ENCODE peak calls at places on chromosomes 5 and 9, in eight cellular contexts. B is AG20443, Z is fibroblast of the aortic adventitia, S is stomach, O is GM04503, M is SJSA1, W is EL, V is BJ. Y is an unnamed sample.
A peak's percentile ranks its signal among the peaks of the same experiment; 100 is the strongest.

GRCh38 chr5:170270670-170271069 is 26.9 kb downstream of the LCP2 start:
- DNase-seq in M (no peak), B (no peak), W (no peak), O (no peak), V (no peak), Z (no peak), S (no peak), Y (no peak)

GRCh38 chr5:56172225-56172624 is 60.9 kb downstream of the ANKRD55 start:
- DNase-seq in Z (peak; percentile 96), M (no peak), O (peak; percentile 50), V (no peak), W (no peak), S (no peak), B (peak; percentile 44), Y (no peak)

GRCh38 chr9:70112981-70113380 is 69.3 kb downstream of the MAMDC2 start:
- DNase-seq in W (peak; percentile 32), V (no peak), B (no peak), S (no peak), O (no peak), Z (no peak), M (no peak), Y (no peak)

GRCh38 chr5:33336911-33337620 is 103.7 kb upstream of the TARS1 start:
- DNase-seq in B (no peak), S (no peak), W (no peak), O (no peak), Z (peak; percentile 86), M (no peak), V (no peak), Y (no peak)

GRCh38 chr9:89422151-89422918 is 75.6 kb downstream of the SEMA4D start:
- DNase-seq in V (no peak), B (peak; percentile 67), O (peak; percentile 36), Z (no peak), S (no peak), M (no peak), W (peak; percentile 66), Y (no peak)

GRCh38 chr5:92527311-92528078 is 1053.5 kb downstream of the NR2F1-AS1 start:
- DNase-seq in Z (no peak), M (no peak), W (peak; percentile 62), S (no peak), V (peak; percentile 41), B (peak; percentile 41), O (peak; percentile 54), Y (no peak)

GRCh38 chr9:133945977-133946753 is 46.0 kb downstream of the VAV2 start:
- DNase-seq in M (no peak), W (no peak), B (no peak), S (no peak), Z (no peak), O (no peak), V (no peak), Y (no peak)

GRCh38 chr5:131163315-131164119 is 1.5 kb downstream of the HINT1 start:
- DNase-seq in V (no peak), B (no peak), O (no peak), M (no peak), Z (peak; percentile 56), S (no peak), W (peak; percentile 32), Y (no peak)

GRCh38 chr9:129887210-129888084 is 52.2 kb downstream of the USP20 start:
- DNase-seq in B (peak; percentile 43), M (peak; percentile 69), V (no peak), O (no peak), W (peak; percentile 45), Z (peak; percentile 67), S (no peak), Y (no peak)